ENCODE peak calls at places on chromosomes 6 and 20, in four cellular contexts. T is activated CD4-positive, alpha-beta T cell treated with anti-CD3 and anti-CD28 coated beads, Interleukin-2, amount 50 U/mL, for 1 hour; E is T-helper 1 cell; U is NCI-H1417. P is an unnamed sample.
A peak's percentile ranks its signal among the peaks of the same experiment; 100 is the strongest.

GRCh38 chr6:151847064-151847463 is 39.6 kb downstream of the ESR1 start:
- DNase-seq in T (no peak), E (no peak), U (no peak), P (peak; percentile 41)

GRCh38 chr20:34729416-34729815 is 25.3 kb downstream of the TP53INP2 start:
- DNase-seq in T (no peak), E (no peak), U (no peak), P (no peak)

GRCh38 chr6:70982747-70983146 is 25.9 kb upstream of the B3GAT2 start:
- DNase-seq in T (no peak), E (no peak), U (no peak), P (no peak)

GRCh38 chr20:34753706-34754461 is 49.7 kb downstream of the TP53INP2 start:
- DNase-seq in T (no peak), E (no peak), U (no peak), P (no peak)

GRCh38 chr20:401682-402495 is 6.2 kb upstream of the RBCK1 start:
- DNase-seq in T (no peak), E (no peak), U (no peak), P (no peak)

GRCh38 chr6:51029576-51029975 is 210.9 kb downstream of the TFAP2B start:
- DNase-seq in T (no peak), E (no peak), U (no peak), P (no peak)

GRCh38 chr20:9912858-9913434 is 74.1 kb upstream of the PAK5 start:
- DNase-seq in T (peak; percentile 23), E (no peak), U (peak; percentile 43), P (peak; percentile 38)

GRCh38 chr20:4243071-4243470 is 227.7 kb upstream of the RNF24 start:
- DNase-seq in T (no peak), E (no peak), U (no peak), P (no peak)

GRCh38 chr6:16043171-16044142 is 85.4 kb upstream of the MYLIP start:
- DNase-seq in T (no peak), E (no peak), U (no peak), P (no peak)